ENCODE peak calls at places on chromosome 22, in six cellular contexts. One of them, this sample, is unnamed.
A peak's percentile ranks its signal among the peaks of the same experiment; 100 is the strongest.

GRCh38 chr22:35352214-35353111 is 28.4 kb upstream of the HMOX1 start:
- DNase-seq in suprapubic skin: peak; percentile 85
- DNase-seq in endothelial cell: peak; percentile 49
- DNase-seq in right atrium auricular region: peak; percentile 79
- DNase-seq in RWPE1: no peak
- DNase-seq in cardiac muscle cell: no peak
- DNase-seq in this sample: no peak

GRCh38 chr22:40030026-40030756 is 35.4 kb downstream of the FAM83F start:
- DNase-seq in endothelial cell: no peak
- DNase-seq in suprapubic skin: no peak
- DNase-seq in right atrium auricular region: no peak
- DNase-seq in RWPE1: no peak
- DNase-seq in cardiac muscle cell: no peak
- DNase-seq in this sample: no peak

GRCh38 chr22:27996981-27997380 is 77.9 kb upstream of the PITPNB start:
- DNase-seq in suprapubic skin: peak; percentile 33
- DNase-seq in cardiac muscle cell: no peak
- DNase-seq in right atrium auricular region: no peak
- DNase-seq in RWPE1: no peak
- DNase-seq in endothelial cell: no peak
- DNase-seq in this sample: no peak

GRCh38 chr22:35133702-35134395 is 67.9 kb downstream of the ISX start:
- DNase-seq in right atrium auricular region: no peak
- DNase-seq in RWPE1: no peak
- DNase-seq in endothelial cell: no peak
- DNase-seq in suprapubic skin: no peak
- DNase-seq in cardiac muscle cell: no peak
- DNase-seq in this sample: no peak

GRCh38 chr22:20423636-20424511 is 13.8 kb downstream of the SCARF2 start:
- DNase-seq in endothelial cell: no peak
- DNase-seq in suprapubic skin: peak; percentile 63
- DNase-seq in cardiac muscle cell: no peak
- DNase-seq in RWPE1: no peak
- DNase-seq in right atrium auricular region: no peak
- DNase-seq in this sample: no peak

GRCh38 chr22:49018601-49019000 is 809.1 kb downstream of the BRD1 start:
- DNase-seq in right atrium auricular region: peak; percentile 50
- DNase-seq in RWPE1: no peak
- DNase-seq in suprapubic skin: no peak
- DNase-seq in endothelial cell: no peak
- DNase-seq in cardiac muscle cell: no peak
- DNase-seq in this sample: no peak

GRCh38 chr22:48695731-48696305 is 1131.9 kb downstream of the BRD1 start:
- DNase-seq in endothelial cell: no peak
- DNase-seq in right atrium auricular region: no peak
- DNase-seq in suprapubic skin: no peak
- DNase-seq in cardiac muscle cell: no peak
- DNase-seq in RWPE1: no peak
- DNase-seq in this sample: no peak

GRCh38 chr22:50165438-50166123 is 5.0 kb upstream of the PANX2 start:
- DNase-seq in endothelial cell: no peak
- DNase-seq in right atrium auricular region: no peak
- DNase-seq in cardiac muscle cell: no peak
- DNase-seq in suprapubic skin: peak; percentile 57
- DNase-seq in RWPE1: no peak
- DNase-seq in this sample: no peak

GRCh38 chr22:40533712-40534378 is 102.7 kb downstream of the MRTFA start:
- DNase-seq in cardiac muscle cell: peak; percentile 82
- DNase-seq in suprapubic skin: no peak
- DNase-seq in endothelial cell: no peak
- DNase-seq in right atrium auricular region: no peak
- DNase-seq in RWPE1: peak; percentile 42
- DNase-seq in this sample: peak; percentile 91

GRCh38 chr22:20905415-20906386 is 11.5 kb upstream of the CRKL start:
- DNase-seq in suprapubic skin: no peak
- DNase-seq in right atrium auricular region: no peak
- DNase-seq in endothelial cell: no peak
- DNase-seq in RWPE1: no peak
- DNase-seq in cardiac muscle cell: no peak
- DNase-seq in this sample: no peak

GRCh38 chr22:40070701-40071100 is 75.9 kb downstream of the FAM83F start:
- DNase-seq in suprapubic skin: no peak
- DNase-seq in right atrium auricular region: no peak
- DNase-seq in RWPE1: no peak
- DNase-seq in cardiac muscle cell: peak; percentile 3
- DNase-seq in endothelial cell: no peak
- DNase-seq in this sample: no peak

DNA sequence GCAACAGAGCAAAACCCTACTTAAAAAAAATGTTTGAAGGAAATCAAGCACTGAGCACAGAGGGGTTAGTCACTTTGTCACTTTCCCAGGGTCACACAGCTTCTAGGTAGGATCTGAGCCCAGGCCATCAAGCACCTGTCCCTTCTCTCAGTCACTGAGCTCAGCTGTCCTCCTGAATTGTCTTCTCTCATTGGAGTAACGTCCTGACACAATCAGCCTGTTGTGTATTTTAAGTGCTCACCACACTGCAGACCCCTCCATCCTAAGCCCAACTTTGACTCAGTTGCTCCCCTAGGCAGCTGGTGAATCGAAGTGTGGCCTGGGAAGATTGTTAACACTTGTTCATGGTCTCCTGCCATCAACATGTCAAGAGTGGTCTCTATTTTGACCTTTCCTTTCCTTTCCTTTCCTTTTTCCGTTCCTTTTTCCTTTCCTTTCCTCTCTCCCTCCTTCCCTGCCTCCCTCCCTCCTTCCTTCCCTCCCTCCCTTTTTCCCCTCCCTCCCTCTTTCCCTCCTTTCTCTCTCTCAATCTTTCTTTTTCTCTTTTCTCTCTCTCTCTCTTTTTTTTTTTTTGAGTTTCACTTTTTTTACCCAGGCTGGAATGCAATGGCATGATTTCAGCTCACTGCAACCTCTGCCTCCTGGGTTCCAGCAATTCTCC is 76.1 kb downstream of the PIWIL3 start:
- DNase-seq in endothelial cell: no peak
- DNase-seq in cardiac muscle cell: no peak
- DNase-seq in suprapubic skin: no peak
- DNase-seq in right atrium auricular region: no peak
- DNase-seq in RWPE1: no peak
- DNase-seq in this sample: no peak
- TF ChIP-seq CTCF in endothelial cell: no peak
- TF ChIP-seq CTCF in cardiac muscle cell: no peak
- TF ChIP-seq CTCF in suprapubic skin: no peak
- TF ChIP-seq CTCF in right atrium auricular region: no peak
- TF ChIP-seq CTCF in RWPE1: no peak
- TF ChIP-seq CTCF in this sample: no peak

GRCh38 chr22:44925465-44926123 is 84.2 kb downstream of the PHF21B start:
- DNase-seq in cardiac muscle cell: no peak
- DNase-seq in RWPE1: no peak
- DNase-seq in endothelial cell: no peak
- DNase-seq in right atrium auricular region: no peak
- DNase-seq in suprapubic skin: no peak
- DNase-seq in this sample: no peak
- TF ChIP-seq CTCF in cardiac muscle cell: no peak
- TF ChIP-seq CTCF in RWPE1: no peak
- TF ChIP-seq CTCF in endothelial cell: no peak
- TF ChIP-seq CTCF in right atrium auricular region: no peak
- TF ChIP-seq CTCF in suprapubic skin: no peak
- TF ChIP-seq CTCF in this sample: no peak

GRCh38 chr22:22754268-22754657 is 109.8 kb downstream of the GGTLC2 start:
- DNase-seq in RWPE1: no peak
- DNase-seq in suprapubic skin: no peak
- DNase-seq in cardiac muscle cell: no peak
- DNase-seq in endothelial cell: no peak
- DNase-seq in right atrium auricular region: no peak
- DNase-seq in this sample: no peak

GRCh38 chr22:22754961-22755777 is 110.8 kb downstream of the GGTLC2 start:
- DNase-seq in suprapubic skin: peak; percentile 22
- DNase-seq in cardiac muscle cell: no peak
- DNase-seq in endothelial cell: no peak
- DNase-seq in right atrium auricular region: peak; percentile 42
- DNase-seq in RWPE1: no peak
- DNase-seq in this sample: no peak

GRCh38 chr22:22752199-22752555 is 107.8 kb downstream of the GGTLC2 start:
- DNase-seq in RWPE1: no peak
- DNase-seq in right atrium auricular region: no peak
- DNase-seq in cardiac muscle cell: no peak
- DNase-seq in endothelial cell: no peak
- DNase-seq in suprapubic skin: no peak
- DNase-seq in this sample: no peak

GRCh38 chr22:22752556-22753477 is 108.4 kb downstream of the GGTLC2 start:
- DNase-seq in right atrium auricular region: peak; percentile 71
- DNase-seq in cardiac muscle cell: peak; percentile 88
- DNase-seq in RWPE1: no peak
- DNase-seq in endothelial cell: no peak
- DNase-seq in suprapubic skin: peak; percentile 64
- DNase-seq in this sample: peak; percentile 69

DNA sequence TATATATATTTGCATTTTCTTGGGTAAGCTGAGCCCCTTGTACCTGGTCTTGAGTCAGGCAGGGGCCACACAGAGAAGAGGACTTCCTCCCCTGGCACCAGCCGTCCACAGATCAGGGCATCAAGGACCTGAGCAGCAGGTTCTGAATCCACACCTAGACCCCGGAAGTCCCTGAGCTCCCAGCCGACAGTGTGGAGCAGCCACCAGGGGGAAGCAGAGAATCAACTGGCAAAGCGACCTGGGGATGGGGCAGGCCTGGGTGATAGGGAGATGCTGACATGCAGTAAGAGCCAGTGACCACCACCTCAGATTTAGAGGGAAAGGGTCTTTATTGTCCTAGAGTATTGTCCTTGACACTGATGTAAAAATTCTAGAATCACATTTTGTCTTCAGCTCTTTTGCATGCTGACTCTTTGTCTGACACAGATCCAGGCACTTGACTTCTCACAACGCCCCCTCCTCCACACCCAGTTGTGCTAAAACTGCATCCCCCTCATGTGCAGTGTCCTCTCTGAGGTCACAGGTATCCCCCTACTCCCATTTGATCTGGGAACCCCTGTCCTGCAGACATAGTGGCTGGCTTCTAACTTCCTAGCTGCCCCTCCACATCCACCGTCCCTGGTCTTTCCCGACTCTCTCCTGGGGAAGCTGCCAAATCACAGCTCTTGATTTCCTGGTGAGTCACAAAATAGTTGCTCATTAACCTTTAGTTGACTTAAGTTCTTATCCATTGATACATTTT is 109.3 kb downstream of the GGTLC2 start:
- DNase-seq in RWPE1: peak; percentile 57
- DNase-seq in cardiac muscle cell: peak; percentile 59
- DNase-seq in right atrium auricular region: no peak
- DNase-seq in endothelial cell: peak; percentile 77
- DNase-seq in suprapubic skin: peak; percentile 63
- DNase-seq in this sample: peak; percentile 24
- TF ChIP-seq CTCF in RWPE1: peak; percentile 43
- TF ChIP-seq CTCF in cardiac muscle cell: peak; percentile 77
- TF ChIP-seq CTCF in right atrium auricular region: peak; percentile 60
- TF ChIP-seq CTCF in endothelial cell: peak; percentile 61
- TF ChIP-seq CTCF in suprapubic skin: no peak
- TF ChIP-seq CTCF in this sample: peak; percentile 79

GRCh38 chr22:31969789-31970489 is 25.6 kb downstream of the YWHAH start:
- DNase-seq in cardiac muscle cell: peak; percentile 77
- DNase-seq in suprapubic skin: no peak
- DNase-seq in right atrium auricular region: peak; percentile 64
- DNase-seq in endothelial cell: peak; percentile 63
- DNase-seq in RWPE1: peak; percentile 73
- DNase-seq in this sample: peak; percentile 68
- TF ChIP-seq CTCF in cardiac muscle cell: peak; percentile 72
- TF ChIP-seq CTCF in suprapubic skin: peak; percentile 2
- TF ChIP-seq CTCF in right atrium auricular region: no peak
- TF ChIP-seq CTCF in endothelial cell: no peak
- TF ChIP-seq CTCF in RWPE1: no peak
- TF ChIP-seq CTCF in this sample: peak; percentile 69

GRCh38 chr22:38467904-38468760 is at the start of gene KDELR3:
- DNase-seq in RWPE1: peak; percentile 81
- DNase-seq in suprapubic skin: peak; percentile 70
- DNase-seq in endothelial cell: peak; percentile 47
- DNase-seq in right atrium auricular region: no peak
- DNase-seq in cardiac muscle cell: peak; percentile 85
- DNase-seq in this sample: peak; percentile 75
- TF ChIP-seq CTCF in RWPE1: no peak
- TF ChIP-seq CTCF in suprapubic skin: no peak
- TF ChIP-seq CTCF in endothelial cell: peak; percentile 23
- TF ChIP-seq CTCF in right atrium auricular region: peak; percentile 24
- TF ChIP-seq CTCF in cardiac muscle cell: peak; percentile 14
- TF ChIP-seq CTCF in this sample: peak; percentile 38

GRCh38 chr22:23750744-23751440 is at the start of gene ZNF70:
- DNase-seq in endothelial cell: peak; percentile 82
- DNase-seq in suprapubic skin: peak; percentile 83
- DNase-seq in RWPE1: peak; percentile 80
- DNase-seq in right atrium auricular region: peak; percentile 82
- DNase-seq in cardiac muscle cell: peak; percentile 85
- DNase-seq in this sample: peak; percentile 84
- TF ChIP-seq CTCF in endothelial cell: no peak
- TF ChIP-seq CTCF in suprapubic skin: no peak
- TF ChIP-seq CTCF in RWPE1: no peak
- TF ChIP-seq CTCF in right atrium auricular region: peak; percentile 31
- TF ChIP-seq CTCF in cardiac muscle cell: peak; percentile 25
- TF ChIP-seq CTCF in this sample: peak; percentile 29

This sample was measured in fibroblast of villous mesenchyme.